ENCODE peak calls at places on chromosome 6, in eight cellular contexts. W is NCI-H1417, U is sigmoid colon, S is iPS-NIHi11, N is epithelial cell of esophagus, I is left cardiac atrium, O is GM10248, V is NCI-H2081. M is an unnamed sample.
A peak's percentile ranks its signal among the peaks of the same experiment; 100 is the strongest.

GRCh38 chr6:119226089-119226488 is 123.5 kb downstream of the MAN1A1 start:
- DNase-seq in W (no peak), U (no peak), S (no peak), N (no peak), I (no peak), O (no peak), V (peak; percentile 77), M (peak; percentile 82)

GRCh38 chr6:129501401-129502051 is 208.5 kb downstream of the ARHGAP18 start:
- DNase-seq in W (peak; percentile 10), U (peak; percentile 73), S (peak; percentile 29), N (peak; percentile 93), I (peak; percentile 48), O (no peak), V (no peak), M (no peak)

GRCh38 chr6:51574040-51574439 is 513.4 kb downstream of the PKHD1 start:
- DNase-seq in W (no peak), U (no peak), S (no peak), N (no peak), I (no peak), O (no peak), V (no peak), M (no peak)

GRCh38 chr6:156905801-156906200 is 128.6 kb downstream of the ARID1B start:
- DNase-seq in W (no peak), U (no peak), S (no peak), N (no peak), I (no peak), O (no peak), V (no peak), M (no peak)

GRCh38 chr6:132300323-132300949 is 100.8 kb downstream of the MOXD1 start:
- DNase-seq in W (no peak), U (no peak), S (peak; percentile 49), N (peak; percentile 69), I (peak; percentile 28), O (peak; percentile 18), V (peak; percentile 31), M (peak; percentile 26)

GRCh38 chr6:84685983-84686584 is 78.3 kb downstream of the TBX18 start:
- DNase-seq in W (peak; percentile 19), U (no peak), S (peak; percentile 37), N (peak; percentile 35), I (no peak), O (peak; percentile 22), V (peak; percentile 15), M (peak; percentile 3)

GRCh38 chr6:114785235-114786127 is 442.7 kb upstream of the HS3ST5 start:
- DNase-seq in W (no peak), U (no peak), S (no peak), N (peak; percentile 80), I (no peak), O (no peak), V (no peak), M (no peak)

GRCh38 chr6:158233214-158233795 is 65.2 kb downstream of the GTF2H5 start:
- DNase-seq in W (peak; percentile 25), U (no peak), S (no peak), N (no peak), I (no peak), O (no peak), V (no peak), M (no peak)

GRCh38 chr6:97288188-97288587 is 5.2 kb upstream of the MMS22L start:
- DNase-seq in W (no peak), U (no peak), S (no peak), N (no peak), I (no peak), O (no peak), V (no peak), M (no peak)

GRCh38 chr6:24666097-24666615 is 543 bp downstream of the TDP2 start:
- DNase-seq in W (peak; percentile 67), U (peak; percentile 74), S (peak; percentile 49), N (peak; percentile 54), I (peak; percentile 37), O (peak; percentile 43), V (peak; percentile 52), M (peak; percentile 76)

GRCh38 chr6:119738425-119738824 is 388.9 kb upstream of the MAN1A1 start:
- DNase-seq in W (no peak), U (no peak), S (no peak), N (no peak), I (no peak), O (no peak), V (no peak), M (peak; percentile 64)

GRCh38 chr6:28747083-28747630 is 176.6 kb downstream of the TRIM27 start:
- DNase-seq in W (no peak), U (no peak), S (no peak), N (no peak), I (no peak), O (no peak), V (no peak), M (no peak)

GRCh38 chr6:16723833-16724232 is 37.4 kb downstream of the ATXN1 start:
- DNase-seq in W (no peak), U (no peak), S (peak; percentile 52), N (peak; percentile 97), I (no peak), O (no peak), V (no peak), M (no peak)

GRCh38 chr6:42100029-42100901 is 42.2 kb downstream of the C6orf132 start:
- DNase-seq in W (no peak), U (no peak), S (no peak), N (peak; percentile 63), I (no peak), O (no peak), V (no peak), M (no peak)

GRCh38 chr6:37024665-37025337 is 19.3 kb downstream of the FGD2 start:
- DNase-seq in W (no peak), U (no peak), S (no peak), N (peak; percentile 98), I (no peak), O (no peak), V (no peak), M (no peak)

GRCh38 chr6:38155144-38155543 is 335.6 kb downstream of the ZFAND3 start:
- DNase-seq in W (no peak), U (no peak), S (no peak), N (no peak), I (peak; percentile 46), O (no peak), V (no peak), M (no peak)

GRCh38 chr6:137763436-137763835 is 103.6 kb upstream of the TNFAIP3 start:
- DNase-seq in W (no peak), U (no peak), S (no peak), N (peak; percentile 28), I (no peak), O (no peak), V (no peak), M (no peak)

GRCh38 chr6:166588691-166589333 is 2.3 kb upstream of the RAMACL start:
- DNase-seq in W (no peak), U (no peak), S (peak; percentile 74), N (no peak), I (no peak), O (peak; percentile 49), V (no peak), M (no peak)

GRCh38 chr6:72966628-72967280 is 258.5 kb downstream of the KHDC1L start:
- DNase-seq in W (no peak), U (no peak), S (no peak), N (peak; percentile 73), I (no peak), O (no peak), V (no peak), M (no peak)

GRCh38 chr6:25713802-25714201 is 40.7 kb upstream of the SLC17A4 start:
- DNase-seq in W (peak; percentile 44), U (no peak), S (no peak), N (no peak), I (no peak), O (no peak), V (peak; percentile 83), M (no peak)

GRCh38 chr6:40486576-40486975 is 100.6 kb downstream of the LRFN2 start:
- DNase-seq in W (no peak), U (no peak), S (no peak), N (no peak), I (no peak), O (no peak), V (no peak), M (no peak)

GRCh38 chr6:149566372-149567193 is at the start of gene GINM1:
- DNase-seq in W (peak; percentile 39), U (peak; percentile 77), S (peak; percentile 60), N (peak; percentile 57), I (peak; percentile 53), O (peak; percentile 23), V (peak; percentile 45), M (peak; percentile 58)

GRCh38 chr6:41744236-41744787 is 2.9 kb downstream of the PGC start:
- DNase-seq in W (no peak), U (no peak), S (no peak), N (no peak), I (no peak), O (no peak), V (no peak), M (no peak)

GRCh38 chr6:132798820-132799538 is 542 bp upstream of the SLC18B1 start:
- DNase-seq in W (peak; percentile 78), U (peak; percentile 75), S (peak; percentile 64), N (peak; percentile 88), I (peak; percentile 70), O (peak; percentile 75), V (peak; percentile 85), M (peak; percentile 82)

GRCh38 chr6:139754898-139755754 is 380.7 kb upstream of the CITED2 start:
- DNase-seq in W (no peak), U (no peak), S (no peak), N (no peak), I (no peak), O (no peak), V (no peak), M (no peak)

GRCh38 chr6:170073846-170074245 is 217.0 kb downstream of the DLL1 start:
- DNase-seq in W (no peak), U (peak; percentile 55), S (peak; percentile 5), N (no peak), I (peak; percentile 17), O (no peak), V (no peak), M (no peak)